ENCODE peak calls at places on chromosome 21, in eight cellular contexts. J is GM23248, L is cardiac muscle cell, D is pancreas, M is transverse colon, N is OCI-LY7, W is psoas muscle, B is MM.1S. R is an unnamed sample.

GRCh38 chr21:16942703-16943102 is 570.1 kb upstream of the CXADR start:
- DNase-seq in M (no peak), J (peak; percentile 46), L (no peak), D (no peak), N (no peak), B (peak; percentile 43), W (no peak), R (no peak)

GRCh38 chr21:10272216-10272615 is 249.2 kb upstream of the TPTE start:
- DNase-seq in B (no peak), D (peak; percentile 9), J (peak; percentile 5), N (no peak), W (no peak), L (no peak), M (no peak), R (no peak)

GRCh38 chr21:29297483-29298347 is 1.0 kb upstream of the BACH1 start:
- DNase-seq in J (no peak), B (no peak), M (peak; percentile 21), W (peak; percentile 21), L (no peak), N (no peak), D (peak; percentile 65), R (no peak)

GRCh38 chr21:36923270-36923669 is 43.2 kb downstream of the HLCS start:
- DNase-seq in M (no peak), N (no peak), D (no peak), J (no peak), W (no peak), B (no peak), L (peak; percentile 18), R (no peak)

GRCh38 chr21:40797881-40798280 is 49.1 kb downstream of the DSCAM start:
- DNase-seq in J (no peak), L (no peak), M (no peak), D (no peak), B (no peak), W (no peak), N (no peak), R (no peak)

GRCh38 chr21:34513109-34513675 is 1.2 kb upstream of the KCNE1 start:
- DNase-seq in W (no peak), L (no peak), M (no peak), J (no peak), D (no peak), B (no peak), N (no peak), R (no peak)

GRCh38 chr21:21039624-21040023 is 41.4 kb downstream of the NCAM2 start:
- DNase-seq in W (no peak), M (no peak), L (no peak), J (no peak), N (no peak), B (no peak), D (no peak), R (no peak)

GRCh38 chr21:41477641-41478318 is 30.2 kb downstream of the TMPRSS2 start:
- DNase-seq in N (peak; percentile 29), L (no peak), W (no peak), M (no peak), B (peak; percentile 92), D (no peak), J (no peak), R (no peak)

GRCh38 chr21:31221051-31221450 is 123.0 kb downstream of the TIAM1 start:
- DNase-seq in W (no peak), D (no peak), L (no peak), M (no peak), B (no peak), N (no peak), J (no peak), R (no peak)

GRCh38 chr21:20301395-20301794 is 696.8 kb upstream of the NCAM2 start:
- DNase-seq in L (no peak), N (no peak), W (no peak), B (no peak), D (no peak), J (no peak), M (no peak), R (no peak)

GRCh38 chr21:16154961-16155360 is 425.2 kb downstream of the USP25 start:
- DNase-seq in N (no peak), B (no peak), W (no peak), M (no peak), D (no peak), J (no peak), L (peak; percentile 12), R (no peak)

GRCh38 chr21:36297938-36298572 is 21.9 kb upstream of the MORC3 start:
- DNase-seq in D (no peak), N (peak; percentile 92), M (peak; percentile 85), W (no peak), L (no peak), J (peak; percentile 82), B (peak; percentile 94), R (no peak)

DNA sequence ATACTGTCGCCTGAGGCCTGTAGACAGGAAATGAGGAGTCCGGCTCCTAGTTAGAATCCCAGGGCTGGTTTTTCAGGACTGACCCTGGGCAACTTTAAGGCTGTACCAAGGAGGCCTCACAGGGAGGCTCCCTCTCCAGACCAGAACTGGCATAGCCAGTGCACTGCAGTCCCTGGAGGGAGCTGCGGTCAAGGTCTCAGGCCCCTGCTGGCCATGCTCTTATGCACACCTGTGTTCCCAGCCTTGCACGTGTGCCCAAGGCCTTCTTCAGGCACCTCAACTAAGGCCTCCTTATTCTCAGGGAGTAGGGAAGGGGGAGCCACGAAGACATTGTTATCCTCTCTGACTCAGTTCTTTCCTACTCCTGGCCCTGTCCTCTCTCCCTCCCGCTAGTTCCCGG is 22.0 kb upstream of the IFNAR1 start:
- DNase-seq in D (no peak), M (no peak), L (no peak), W (no peak), B (no peak), N (no peak), J (no peak), R (no peak)
- H3K4me1 ChIP-seq in D (peaks cover 9% of the 10 kb centered on the region), M (peaks cover 13% of the 10 kb centered on the region), L (no peaks in the 10 kb centered on the region), W (no peaks in the 10 kb centered on the region), B (peaks cover 41% of the 10 kb centered on the region), N (peaks cover 98% of the 10 kb centered on the region), J (no peaks in the 10 kb centered on the region), R (peaks cover 14% of the 10 kb centered on the region)

GRCh38 chr21:39696196-39696595 is 48.8 kb upstream of the IGSF5 start:
- DNase-seq in L (no peak), N (no peak), D (no peak), B (no peak), J (no peak), M (no peak), W (no peak), R (no peak)

GRCh38 chr21:39703578-39703977 is 41.4 kb upstream of the IGSF5 start:
- DNase-seq in B (no peak), N (no peak), M (no peak), J (no peak), L (no peak), D (no peak), W (no peak), R (no peak)

GRCh38 chr21:39705849-39706248 is 39.1 kb upstream of the IGSF5 start:
- DNase-seq in L (no peak), M (no peak), J (peak; percentile 35), D (no peak), N (no peak), B (peak; percentile 25), W (no peak), R (no peak)

GRCh38 chr21:39696620-39697019 is 48.4 kb upstream of the IGSF5 start:
- DNase-seq in N (no peak), L (no peak), J (no peak), B (no peak), W (no peak), M (peak; percentile 50), D (peak; percentile 81), R (no peak)

DNA sequence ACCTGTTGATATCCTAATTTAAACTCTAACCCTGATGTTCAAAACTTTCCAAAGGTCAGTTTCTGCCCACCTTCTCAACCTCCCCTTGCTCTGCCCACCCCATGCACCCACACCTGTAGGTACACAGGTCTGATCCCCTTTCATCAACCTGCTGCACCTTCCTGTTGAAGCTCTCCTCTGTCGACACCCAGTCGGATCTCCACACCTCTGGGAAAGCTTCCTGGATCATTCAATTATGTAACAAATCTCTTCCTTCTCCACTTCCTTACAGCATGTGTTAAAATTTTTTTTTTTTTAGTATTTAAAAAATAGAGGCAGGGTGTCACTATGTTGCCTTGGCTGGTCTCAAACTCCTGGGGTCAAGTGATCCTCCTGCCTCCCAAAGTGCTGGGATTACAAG is 44.7 kb upstream of the IGSF5 start:
- DNase-seq in D (no peak), W (no peak), N (no peak), B (no peak), L (no peak), M (no peak), J (no peak), R (no peak)
- H3K4me1 ChIP-seq in D (no peaks in the 10 kb centered on the region), W (no peaks in the 10 kb centered on the region), N (no peaks in the 10 kb centered on the region), B (no peaks in the 10 kb centered on the region), L (no peaks in the 10 kb centered on the region), M (no peaks in the 10 kb centered on the region), J (no peaks in the 10 kb centered on the region), R (no peaks in the 10 kb centered on the region)

GRCh38 chr21:32307706-32308105 is 9.1 kb downstream of the MRAP start:
- DNase-seq in B (no peak), J (no peak), D (no peak), M (no peak), L (no peak), W (no peak), N (no peak), R (no peak)
- H3K4me1 ChIP-seq in B (no peaks in the 10 kb centered on the region), J (no peaks in the 10 kb centered on the region), D (no peaks in the 10 kb centered on the region), M (no peaks in the 10 kb centered on the region), L (no peaks in the 10 kb centered on the region), W (no peaks in the 10 kb centered on the region), N (no peaks in the 10 kb centered on the region), R (no peaks in the 10 kb centered on the region)

GRCh38 chr21:44263768-44264167 is 2.1 kb upstream of the DNMT3L start:
- DNase-seq in D (peak; percentile 5), L (no peak), J (no peak), N (no peak), M (no peak), B (no peak), W (no peak), R (no peak)

GRCh38 chr21:44261675-44262295 is at the start of gene DNMT3L:
- DNase-seq in L (no peak), B (no peak), N (no peak), W (no peak), M (no peak), J (no peak), D (peak; percentile 53), R (peak; percentile 39)

GRCh38 chr21:44261191-44261631 is 486 bp downstream of the DNMT3L start:
- DNase-seq in W (no peak), N (no peak), B (no peak), L (no peak), D (peak; percentile 58), M (no peak), J (no peak), R (peak; percentile 64)

GRCh38 chr21:44263221-44263671 is 1.5 kb upstream of the DNMT3L start:
- DNase-seq in B (no peak), J (no peak), L (peak; percentile 37), N (no peak), M (no peak), D (peak; percentile 45), W (no peak), R (no peak)

GRCh38 chr21:44262338-44263048 is 796 bp upstream of the DNMT3L start:
- DNase-seq in W (no peak), M (no peak), D (peak; percentile 36), B (no peak), N (no peak), L (no peak), J (no peak), R (no peak)
- H3K4me1 ChIP-seq in W (no peaks in the 10 kb centered on the region), M (no peaks in the 10 kb centered on the region), D (no peaks in the 10 kb centered on the region), B (no peaks in the 10 kb centered on the region), N (peaks cover 2% of the 10 kb centered on the region), L (peaks cover 7% of the 10 kb centered on the region), J (no peaks in the 10 kb centered on the region), R (no peaks in the 10 kb centered on the region)